ENCODE peak calls at places on chromosomes 2 and 18, in eight cellular contexts. One of them, this sample, is unnamed.

GRCh38 chr2:201860541-201861154 is 54.3 kb downstream of the CDK15 start:
- DNase-seq in astrocyte of the cerebellum: peak
- DNase-seq in RWPE1: peak
- DNase-seq in HFFc6: peak
- DNase-seq in Peyer's patch: no peak
- DNase-seq in foreskin fibroblast: peak
- DNase-seq in psoas muscle: no peak
- DNase-seq in WTC11: peak
- DNase-seq in this sample: no peak

GRCh38 chr18:23871410-23871809 is 143.1 kb upstream of the TTC39C start:
- DNase-seq in astrocyte of the cerebellum: peak
- DNase-seq in RWPE1: peak
- DNase-seq in HFFc6: no peak
- DNase-seq in Peyer's patch: peak
- DNase-seq in foreskin fibroblast: no peak
- DNase-seq in psoas muscle: no peak
- DNase-seq in WTC11: no peak
- DNase-seq in this sample: peak

GRCh38 chr2:199682001-199682400 is 169.0 kb downstream of the FTCDNL1 start:
- DNase-seq in astrocyte of the cerebellum: no peak
- DNase-seq in RWPE1: no peak
- DNase-seq in HFFc6: no peak
- DNase-seq in Peyer's patch: no peak
- DNase-seq in foreskin fibroblast: no peak
- DNase-seq in psoas muscle: no peak
- DNase-seq in WTC11: no peak
- DNase-seq in this sample: no peak

GRCh38 chr2:179471012-179471411 is 206.4 kb upstream of the SESTD1 start:
- DNase-seq in astrocyte of the cerebellum: no peak
- DNase-seq in RWPE1: no peak
- DNase-seq in HFFc6: no peak
- DNase-seq in Peyer's patch: no peak
- DNase-seq in foreskin fibroblast: no peak
- DNase-seq in psoas muscle: no peak
- DNase-seq in WTC11: no peak
- DNase-seq in this sample: no peak

GRCh38 chr2:169664600-169664977 is 29.6 kb downstream of the CFAP210 start:
- DNase-seq in astrocyte of the cerebellum: no peak
- DNase-seq in RWPE1: no peak
- DNase-seq in HFFc6: peak
- DNase-seq in Peyer's patch: no peak
- DNase-seq in foreskin fibroblast: no peak
- DNase-seq in psoas muscle: no peak
- DNase-seq in WTC11: no peak
- DNase-seq in this sample: no peak

GRCh38 chr2:159164457-159164894 is 122.0 kb downstream of the WDSUB1 start:
- DNase-seq in astrocyte of the cerebellum: no peak
- DNase-seq in RWPE1: no peak
- DNase-seq in HFFc6: no peak
- DNase-seq in Peyer's patch: no peak
- DNase-seq in foreskin fibroblast: no peak
- DNase-seq in psoas muscle: no peak
- DNase-seq in WTC11: no peak
- DNase-seq in this sample: peak

GRCh38 chr18:50075772-50076171 is 119.2 kb downstream of the MYO5B start:
- DNase-seq in astrocyte of the cerebellum: no peak
- DNase-seq in RWPE1: no peak
- DNase-seq in HFFc6: no peak
- DNase-seq in Peyer's patch: no peak
- DNase-seq in foreskin fibroblast: no peak
- DNase-seq in psoas muscle: no peak
- DNase-seq in WTC11: no peak
- DNase-seq in this sample: no peak

GRCh38 chr2:160301420-160301819 is 101.3 kb upstream of the ITGB6 start:
- DNase-seq in astrocyte of the cerebellum: no peak
- DNase-seq in RWPE1: no peak
- DNase-seq in HFFc6: peak
- DNase-seq in Peyer's patch: no peak
- DNase-seq in foreskin fibroblast: peak
- DNase-seq in psoas muscle: no peak
- DNase-seq in WTC11: no peak
- DNase-seq in this sample: no peak

GRCh38 chr2:15689654-15690053 is 98.0 kb downstream of the DDX1 start:
- DNase-seq in astrocyte of the cerebellum: no peak
- DNase-seq in RWPE1: no peak
- DNase-seq in HFFc6: no peak
- DNase-seq in Peyer's patch: no peak
- DNase-seq in foreskin fibroblast: no peak
- DNase-seq in psoas muscle: no peak
- DNase-seq in WTC11: no peak
- DNase-seq in this sample: no peak

GRCh38 chr2:233435436-233436190 is 81.3 kb downstream of the DGKD start:
- DNase-seq in astrocyte of the cerebellum: no peak
- DNase-seq in RWPE1: no peak
- DNase-seq in HFFc6: no peak
- DNase-seq in Peyer's patch: peak
- DNase-seq in foreskin fibroblast: no peak
- DNase-seq in psoas muscle: no peak
- DNase-seq in WTC11: no peak
- DNase-seq in this sample: no peak

GRCh38 chr2:162475661-162476060 is 131.7 kb downstream of the GCA start:
- DNase-seq in astrocyte of the cerebellum: no peak
- DNase-seq in RWPE1: peak
- DNase-seq in HFFc6: no peak
- DNase-seq in Peyer's patch: no peak
- DNase-seq in foreskin fibroblast: no peak
- DNase-seq in psoas muscle: no peak
- DNase-seq in WTC11: no peak
- DNase-seq in this sample: no peak

GRCh38 chr2:23528171-23528570 is 143.2 kb downstream of the KLHL29 start:
- DNase-seq in astrocyte of the cerebellum: no peak
- DNase-seq in RWPE1: no peak
- DNase-seq in HFFc6: no peak
- DNase-seq in Peyer's patch: no peak
- DNase-seq in foreskin fibroblast: no peak
- DNase-seq in psoas muscle: no peak
- DNase-seq in WTC11: no peak
- DNase-seq in this sample: no peak

GRCh38 chr2:165311949-165312348 is 72.7 kb downstream of the SCN2A start:
- DNase-seq in astrocyte of the cerebellum: no peak
- DNase-seq in RWPE1: no peak
- DNase-seq in HFFc6: no peak
- DNase-seq in Peyer's patch: no peak
- DNase-seq in foreskin fibroblast: no peak
- DNase-seq in psoas muscle: no peak
- DNase-seq in WTC11: no peak
- DNase-seq in this sample: no peak
- TF ChIP-seq CTCF in astrocyte of the cerebellum: no peak
- TF ChIP-seq CTCF in RWPE1: no peak
- TF ChIP-seq CTCF in HFFc6: no peak
- TF ChIP-seq CTCF in Peyer's patch: no peak
- TF ChIP-seq CTCF in foreskin fibroblast: no peak
- TF ChIP-seq CTCF in psoas muscle: no peak
- TF ChIP-seq CTCF in WTC11: no peak
- TF ChIP-seq CTCF in this sample: no peak

GRCh38 chr2:38534746-38535403 is 67.9 kb downstream of the HNRNPLL start:
- DNase-seq in astrocyte of the cerebellum: no peak
- DNase-seq in RWPE1: no peak
- DNase-seq in HFFc6: no peak
- DNase-seq in Peyer's patch: no peak
- DNase-seq in foreskin fibroblast: peak
- DNase-seq in psoas muscle: no peak
- DNase-seq in WTC11: no peak
- DNase-seq in this sample: no peak
- TF ChIP-seq CTCF in astrocyte of the cerebellum: no peak
- TF ChIP-seq CTCF in RWPE1: no peak
- TF ChIP-seq CTCF in HFFc6: no peak
- TF ChIP-seq CTCF in Peyer's patch: no peak
- TF ChIP-seq CTCF in foreskin fibroblast: no peak
- TF ChIP-seq CTCF in psoas muscle: no peak
- TF ChIP-seq CTCF in WTC11: no peak
- TF ChIP-seq CTCF in this sample: no peak

DNA sequence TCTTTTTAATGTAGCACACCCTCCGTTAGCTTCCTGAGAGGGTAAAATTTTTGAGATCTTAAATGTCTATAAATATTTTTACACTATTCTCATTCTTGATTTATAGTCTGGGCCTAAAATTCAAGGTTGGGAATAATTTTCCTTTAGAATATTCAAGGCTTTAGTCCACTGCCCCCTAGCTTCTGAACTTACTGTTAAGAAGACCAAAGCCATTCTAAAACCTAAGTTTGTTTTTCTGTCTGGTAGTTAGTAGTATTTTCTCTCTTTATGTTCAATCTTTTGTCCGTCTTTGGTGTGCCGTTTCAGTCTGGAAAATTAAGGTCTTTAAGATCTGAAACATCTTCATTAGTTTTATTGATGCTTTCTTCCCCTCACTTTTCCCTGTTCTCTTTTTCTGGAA is 14.5 kb downstream of the OSBPL6 start:
- DNase-seq in astrocyte of the cerebellum: no peak
- DNase-seq in RWPE1: no peak
- DNase-seq in HFFc6: no peak
- DNase-seq in Peyer's patch: no peak
- DNase-seq in foreskin fibroblast: no peak
- DNase-seq in psoas muscle: no peak
- DNase-seq in WTC11: no peak
- DNase-seq in this sample: no peak
- TF ChIP-seq CTCF in astrocyte of the cerebellum: peak
- TF ChIP-seq CTCF in RWPE1: no peak
- TF ChIP-seq CTCF in HFFc6: peak
- TF ChIP-seq CTCF in Peyer's patch: no peak
- TF ChIP-seq CTCF in foreskin fibroblast: peak
- TF ChIP-seq CTCF in psoas muscle: peak
- TF ChIP-seq CTCF in WTC11: no peak
- TF ChIP-seq CTCF in this sample: peak

GRCh38 chr18:59006461-59007067 is 133.1 kb upstream of the SEC11C start:
- DNase-seq in astrocyte of the cerebellum: peak
- DNase-seq in RWPE1: no peak
- DNase-seq in HFFc6: peak
- DNase-seq in Peyer's patch: no peak
- DNase-seq in foreskin fibroblast: no peak
- DNase-seq in psoas muscle: no peak
- DNase-seq in WTC11: no peak
- DNase-seq in this sample: no peak
- TF ChIP-seq CTCF in astrocyte of the cerebellum: peak
- TF ChIP-seq CTCF in RWPE1: no peak
- TF ChIP-seq CTCF in HFFc6: no peak
- TF ChIP-seq CTCF in Peyer's patch: no peak
- TF ChIP-seq CTCF in foreskin fibroblast: no peak
- TF ChIP-seq CTCF in psoas muscle: no peak
- TF ChIP-seq CTCF in WTC11: no peak
- TF ChIP-seq CTCF in this sample: no peak

GRCh38 chr2:108182489-108182888 is 57.3 kb upstream of the SULT1C3 start:
- DNase-seq in astrocyte of the cerebellum: no peak
- DNase-seq in RWPE1: no peak
- DNase-seq in HFFc6: peak
- DNase-seq in Peyer's patch: no peak
- DNase-seq in foreskin fibroblast: no peak
- DNase-seq in psoas muscle: no peak
- DNase-seq in WTC11: peak
- DNase-seq in this sample: no peak
- TF ChIP-seq CTCF in astrocyte of the cerebellum: peak
- TF ChIP-seq CTCF in RWPE1: no peak
- TF ChIP-seq CTCF in HFFc6: peak
- TF ChIP-seq CTCF in Peyer's patch: no peak
- TF ChIP-seq CTCF in foreskin fibroblast: no peak
- TF ChIP-seq CTCF in psoas muscle: no peak
- TF ChIP-seq CTCF in WTC11: no peak
- TF ChIP-seq CTCF in this sample: no peak

GRCh38 chr2:109335586-109336266 is 206.7 kb downstream of the SH3RF3 start:
- DNase-seq in astrocyte of the cerebellum: peak
- DNase-seq in RWPE1: no peak
- DNase-seq in HFFc6: peak
- DNase-seq in Peyer's patch: no peak
- DNase-seq in foreskin fibroblast: peak
- DNase-seq in psoas muscle: no peak
- DNase-seq in WTC11: no peak
- DNase-seq in this sample: no peak
- TF ChIP-seq CTCF in astrocyte of the cerebellum: no peak
- TF ChIP-seq CTCF in RWPE1: no peak
- TF ChIP-seq CTCF in HFFc6: no peak
- TF ChIP-seq CTCF in Peyer's patch: no peak
- TF ChIP-seq CTCF in foreskin fibroblast: no peak
- TF ChIP-seq CTCF in psoas muscle: no peak
- TF ChIP-seq CTCF in WTC11: no peak
- TF ChIP-seq CTCF in this sample: no peak

GRCh38 chr2:88666576-88666975 is 24.9 kb upstream of the RPIA start:
- DNase-seq in astrocyte of the cerebellum: no peak
- DNase-seq in RWPE1: no peak
- DNase-seq in HFFc6: no peak
- DNase-seq in Peyer's patch: no peak
- DNase-seq in foreskin fibroblast: no peak
- DNase-seq in psoas muscle: no peak
- DNase-seq in WTC11: no peak
- DNase-seq in this sample: no peak

GRCh38 chr2:88668862-88669261 is 22.6 kb upstream of the RPIA start:
- DNase-seq in astrocyte of the cerebellum: no peak
- DNase-seq in RWPE1: no peak
- DNase-seq in HFFc6: no peak
- DNase-seq in Peyer's patch: no peak
- DNase-seq in foreskin fibroblast: no peak
- DNase-seq in psoas muscle: no peak
- DNase-seq in WTC11: no peak
- DNase-seq in this sample: no peak

GRCh38 chr2:88671786-88672427 is 19.6 kb upstream of the RPIA start:
- DNase-seq in astrocyte of the cerebellum: peak
- DNase-seq in RWPE1: peak
- DNase-seq in HFFc6: peak
- DNase-seq in Peyer's patch: no peak
- DNase-seq in foreskin fibroblast: peak
- DNase-seq in psoas muscle: no peak
- DNase-seq in WTC11: no peak
- DNase-seq in this sample: no peak

GRCh38 chr2:88667219-88667618 is 24.3 kb upstream of the RPIA start:
- DNase-seq in astrocyte of the cerebellum: no peak
- DNase-seq in RWPE1: no peak
- DNase-seq in HFFc6: no peak
- DNase-seq in Peyer's patch: no peak
- DNase-seq in foreskin fibroblast: no peak
- DNase-seq in psoas muscle: no peak
- DNase-seq in WTC11: no peak
- DNase-seq in this sample: no peak

GRCh38 chr2:88669371-88670214 is 21.9 kb upstream of the RPIA start:
- DNase-seq in astrocyte of the cerebellum: peak
- DNase-seq in RWPE1: peak
- DNase-seq in HFFc6: peak
- DNase-seq in Peyer's patch: no peak
- DNase-seq in foreskin fibroblast: peak
- DNase-seq in psoas muscle: no peak
- DNase-seq in WTC11: peak
- DNase-seq in this sample: no peak
- TF ChIP-seq CTCF in astrocyte of the cerebellum: peak
- TF ChIP-seq CTCF in RWPE1: peak
- TF ChIP-seq CTCF in HFFc6: peak
- TF ChIP-seq CTCF in Peyer's patch: peak
- TF ChIP-seq CTCF in foreskin fibroblast: peak
- TF ChIP-seq CTCF in psoas muscle: peak
- TF ChIP-seq CTCF in WTC11: no peak
- TF ChIP-seq CTCF in this sample: peak

This sample was measured in heart right ventricle.